ENCODE peak calls at places on chromosomes 5 and 9, in six cellular contexts. A is AG04450, T is endodermal cell, U is H1, O is fibroblast of lung, Z is PC-3. H is an unnamed sample.

GRCh38 chr5:123813251-123813650 is 301.3 kb downstream of the CSNK1G3 start:
- DNase-seq in A (no peak), T (no peak), U (no peak), O (no peak), Z (no peak), H (no peak)

GRCh38 chr5:127296321-127296720 is 5.7 kb downstream of the MEGF10 start:
- DNase-seq in A (no peak), T (no peak), U (no peak), O (peak), Z (peak), H (peak)

GRCh38 chr5:76608833-76609232 is 14.4 kb downstream of the F2RL2 start:
- DNase-seq in A (peak), T (no peak), U (no peak), O (peak), Z (no peak), H (peak)

GRCh38 chr5:16654647-16655334 is 38.0 kb upstream of the RETREG1 start:
- DNase-seq in A (no peak), T (no peak), U (no peak), O (no peak), Z (peak), H (no peak)

GRCh38 chr9:93133641-93134017 is 422 bp downstream of the NINJ1 start:
- DNase-seq in A (peak), T (peak), U (no peak), O (peak), Z (peak), H (peak)

GRCh38 chr5:51621156-51621555 is 237.9 kb downstream of the ISL1 start:
- DNase-seq in A (no peak), T (no peak), U (no peak), O (no peak), Z (peak), H (no peak)

GRCh38 chr5:74016373-74016772 is 390.4 kb downstream of the ARHGEF28 start:
- DNase-seq in A (no peak), T (peak), U (no peak), O (no peak), Z (no peak), H (no peak)

GRCh38 chr5:35230043-35230611 is at the start of gene PRLR:
- DNase-seq in A (no peak), T (peak), U (no peak), O (peak), Z (peak), H (peak)

GRCh38 chr9:124756011-124756410 is 15.1 kb downstream of the NR6A1 start:
- DNase-seq in A (no peak), T (no peak), U (no peak), O (no peak), Z (no peak), H (no peak)

GRCh38 chr5:107170620-107171019 is 500.1 kb downstream of the EFNA5 start:
- DNase-seq in A (no peak), T (no peak), U (no peak), O (no peak), Z (no peak), H (no peak)

GRCh38 chr5:58188287-58188651 is 271.6 kb downstream of the PLK2 start:
- DNase-seq in A (peak), T (no peak), U (no peak), O (peak), Z (peak), H (peak)

GRCh38 chr5:52692618-52693017 is 95.1 kb upstream of the ITGA1 start:
- DNase-seq in A (no peak), T (no peak), U (no peak), O (no peak), Z (no peak), H (peak)

GRCh38 chr5:111385970-111386831 is 126.1 kb downstream of the STARD4 start:
- DNase-seq in A (no peak), T (no peak), U (no peak), O (no peak), Z (no peak), H (no peak)

GRCh38 chr5:150303070-150303595 is 428 bp upstream of the ARSI start:
- DNase-seq in A (no peak), T (no peak), U (no peak), O (peak), Z (no peak), H (no peak)

GRCh38 chr5:151815051-151815450 is 43.3 kb downstream of the G3BP1 start:
- DNase-seq in A (no peak), T (no peak), U (no peak), O (no peak), Z (no peak), H (no peak)

GRCh38 chr5:151820903-151821302 is 49.1 kb downstream of the G3BP1 start:
- DNase-seq in A (no peak), T (no peak), U (no peak), O (no peak), Z (no peak), H (no peak)

GRCh38 chr5:151822141-151822540 is 50.4 kb downstream of the G3BP1 start:
- DNase-seq in A (no peak), T (no peak), U (no peak), O (no peak), Z (no peak), H (no peak)

GRCh38 chr5:151825445-151825844 is 53.7 kb downstream of the G3BP1 start:
- DNase-seq in A (peak), T (peak), U (peak), O (peak), Z (peak), H (peak)

GRCh38 chr5:151819830-151820229 is 48.1 kb downstream of the G3BP1 start:
- DNase-seq in A (no peak), T (no peak), U (no peak), O (no peak), Z (no peak), H (no peak)
- TF ChIP-seq CTCF in A (no peak), T (no peak), U (no peak), O (no peak), Z (no peak), H (no peak)

GRCh38 chr9:708556-709432 is 132.7 kb upstream of the DMRT1 start:
- DNase-seq in A (no peak), T (no peak), U (no peak), O (no peak), Z (no peak), H (no peak)
- H3K4me3 ChIP-seq in A (peak), T (no peak), U (no peak), O (peak), Z (peak), H (peak)

GRCh38 chr9:96440671-96441199 is 9.2 kb upstream of the HABP4 start:
- DNase-seq in A (no peak), T (no peak), U (no peak), O (no peak), Z (no peak), H (no peak)

GRCh38 chr9:96436456-96437126 is 13.4 kb upstream of the HABP4 start:
- DNase-seq in A (no peak), T (no peak), U (no peak), O (no peak), Z (no peak), H (no peak)

GRCh38 chr9:96437454-96437853 is 12.5 kb upstream of the HABP4 start:
- DNase-seq in A (no peak), T (no peak), U (no peak), O (no peak), Z (no peak), H (no peak)

GRCh38 chr9:96442491-96442890 is 7.5 kb upstream of the HABP4 start:
- DNase-seq in A (no peak), T (no peak), U (no peak), O (no peak), Z (no peak), H (no peak)

DNA sequence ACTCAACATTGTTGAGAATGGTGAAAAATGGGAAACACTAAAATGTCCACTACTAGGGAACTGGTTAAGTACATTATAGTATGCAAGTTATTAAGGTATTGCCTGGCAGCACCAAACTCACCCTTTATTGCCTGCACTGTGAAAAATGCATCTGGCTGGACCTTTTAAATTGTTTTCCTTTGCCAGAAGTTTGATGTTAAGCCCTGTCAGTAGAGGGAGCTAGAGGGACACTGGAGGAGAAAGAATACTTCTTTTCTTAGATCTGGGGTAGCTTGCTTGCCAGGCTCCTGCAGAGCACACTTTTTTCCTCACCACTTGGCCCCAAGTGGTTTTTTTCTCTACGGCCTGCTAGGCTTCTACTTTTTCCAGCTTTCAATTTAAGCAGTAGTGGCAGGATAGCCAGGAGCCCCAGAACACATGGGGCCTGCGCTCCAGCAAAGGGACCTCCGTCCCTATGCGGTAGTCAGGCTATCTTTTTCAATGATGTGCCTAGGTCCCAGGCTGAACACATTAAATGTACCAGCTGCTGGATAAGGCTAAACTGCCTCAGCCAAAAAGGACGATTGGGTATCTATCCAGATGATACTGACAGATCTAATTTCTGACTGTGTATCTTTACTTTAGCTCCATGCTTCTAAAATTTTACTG is 8.0 kb upstream of the HABP4 start:
- DNase-seq in A (no peak), T (no peak), U (no peak), O (peak), Z (peak), H (peak)
- TF ChIP-seq CTCF in A (peak), T (peak), U (peak), O (peak), Z (peak), H (peak)

DNA sequence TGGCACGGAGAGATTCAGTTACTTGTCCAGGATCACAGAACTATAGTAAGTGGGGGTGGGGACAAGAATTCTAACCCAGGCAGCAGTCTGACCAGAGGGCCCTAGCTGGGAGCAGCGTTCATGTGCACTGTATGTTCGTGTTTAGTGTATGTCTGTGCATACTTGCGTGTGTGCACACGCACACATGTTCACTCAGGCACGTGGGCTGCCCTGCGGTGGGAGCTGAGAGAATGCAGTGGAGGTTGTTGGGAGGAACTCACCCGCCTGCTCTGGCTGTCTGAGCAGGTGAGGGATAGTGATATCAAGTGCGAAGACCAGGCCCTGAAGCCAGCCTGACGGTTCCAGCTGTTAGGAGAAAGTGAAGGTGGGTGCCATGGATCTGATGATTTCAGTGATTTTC is 962 bp downstream of the DCANP1 start:
- DNase-seq in A (no peak), T (peak), U (no peak), O (no peak), Z (no peak), H (no peak)
- H3K4me3 ChIP-seq in A (no peak), T (no peak), U (no peak), O (no peak), Z (no peak), H (no peak)

GRCh38 chr9:135416771-135417290 is 62.8 kb upstream of the PPP1R26 start:
- DNase-seq in A (no peak), T (no peak), U (no peak), O (no peak), Z (no peak), H (no peak)
- TF ChIP-seq CTCF in A (no peak), T (peak), U (no peak), O (no peak), Z (no peak), H (peak)

GRCh38 chr5:63959177-63959982 is 2.9 kb downstream of the HTR1A start:
- DNase-seq in A (no peak), T (peak), U (peak), O (no peak), Z (peak), H (peak)
- H3K4me3 ChIP-seq in A (no peak), T (peak), U (peak), O (no peak), Z (no peak), H (no peak)

GRCh38 chr5:178588769-178589168 is 1.4 kb downstream of the COL23A1 start:
- DNase-seq in A (no peak), T (no peak), U (no peak), O (no peak), Z (no peak), H (no peak)

GRCh38 chr5:178589180-178590140 is 733 bp downstream of the COL23A1 start:
- DNase-seq in A (no peak), T (peak), U (no peak), O (peak), Z (no peak), H (peak)

GRCh38 chr5:178590924-178591423 is 781 bp upstream of the COL23A1 start:
- DNase-seq in A (no peak), T (no peak), U (no peak), O (peak), Z (no peak), H (no peak)

GRCh38 chr5:178587793-178588611 is 2.2 kb downstream of the COL23A1 start:
- DNase-seq in A (no peak), T (peak), U (no peak), O (no peak), Z (no peak), H (no peak)

DNA sequence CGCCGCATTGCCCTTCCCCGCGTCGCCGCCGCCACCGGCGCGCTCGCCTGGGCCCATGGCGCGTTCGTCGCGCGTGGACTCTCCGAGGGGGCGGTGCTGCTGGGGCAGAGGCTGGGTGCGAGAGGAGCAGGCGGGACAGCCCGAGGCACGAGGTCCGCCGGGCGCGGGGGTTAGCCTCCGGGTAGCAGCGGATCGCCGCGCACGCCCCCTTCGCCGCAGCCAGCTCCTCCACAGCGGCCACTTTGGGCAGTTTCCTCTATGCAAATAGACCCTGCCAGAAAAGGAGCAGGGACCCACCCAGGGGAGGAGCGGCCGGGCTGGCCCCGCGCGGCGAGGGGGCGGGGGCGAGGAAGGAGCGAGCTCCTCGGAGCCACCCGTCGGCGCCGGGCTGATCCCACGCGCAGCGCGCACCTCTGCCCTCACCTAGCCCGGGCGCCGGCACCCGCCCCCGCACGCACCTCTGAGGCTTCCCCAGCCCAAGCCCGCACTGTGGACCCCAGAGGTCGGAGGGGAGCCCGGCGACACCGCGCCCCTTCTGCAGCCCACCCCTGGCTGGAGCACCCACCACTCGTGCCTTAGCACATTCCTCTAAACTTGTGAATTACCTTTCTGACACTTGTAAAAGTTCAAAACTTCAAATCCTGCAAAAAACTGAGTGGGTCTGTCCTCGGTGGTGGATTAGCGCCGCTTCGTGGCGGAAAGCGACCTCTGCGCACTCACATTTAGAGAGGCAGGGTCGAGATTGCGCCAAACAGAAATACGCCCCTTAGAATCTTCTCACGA is at the start of gene COL23A1:
- DNase-seq in A (no peak), T (peak), U (no peak), O (peak), Z (peak), H (peak)
- TF ChIP-seq CTCF in A (peak), T (peak), U (peak), O (peak), Z (peak), H (peak)

DNA sequence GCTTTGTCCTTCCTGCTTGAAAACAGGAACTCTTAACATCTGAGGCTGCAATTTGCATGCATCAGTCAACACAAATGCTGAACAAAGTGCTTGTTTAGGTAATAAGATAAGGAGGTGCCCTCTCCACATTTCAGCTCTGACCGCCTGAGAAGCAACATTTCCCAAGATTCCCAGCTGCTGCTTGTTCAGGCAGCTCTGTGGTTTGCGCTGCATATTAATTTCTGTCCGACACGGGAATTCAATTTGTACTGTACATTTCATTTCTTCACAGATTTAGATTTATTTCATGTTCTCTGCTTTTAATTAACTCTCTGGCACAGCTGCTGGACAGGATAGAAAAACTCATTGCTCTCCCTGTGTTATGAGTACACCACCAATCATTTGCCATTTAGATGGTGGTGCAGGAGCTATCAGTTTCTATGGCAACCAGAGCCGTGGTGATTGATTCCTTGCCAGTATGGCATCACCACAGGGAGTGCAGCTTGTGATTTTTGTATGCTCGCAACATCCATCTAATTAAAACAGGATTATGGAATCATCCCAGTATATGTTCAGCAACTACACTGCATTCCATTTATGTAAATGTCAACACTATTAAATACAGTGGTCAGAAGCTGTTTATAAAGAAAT is 558.6 kb downstream of the DMRTA1 start:
- DNase-seq in A (no peak), T (peak), U (no peak), O (no peak), Z (no peak), H (no peak)
- H3K4me3 ChIP-seq in A (no peak), T (no peak), U (no peak), O (no peak), Z (no peak), H (no peak)

GRCh38 chr9:70577671-70578070 is 163.2 kb upstream of the KLF9 start:
- DNase-seq in A (no peak), T (no peak), U (no peak), O (no peak), Z (no peak), H (no peak)

GRCh38 chr9:70576121-70576520 is 161.7 kb upstream of the KLF9 start:
- DNase-seq in A (no peak), T (no peak), U (no peak), O (no peak), Z (no peak), H (no peak)

GRCh38 chr9:70579686-70580085 is 165.2 kb upstream of the KLF9 start:
- DNase-seq in A (no peak), T (no peak), U (no peak), O (no peak), Z (no peak), H (no peak)

GRCh38 chr9:70580593-70581195 is 166.2 kb upstream of the KLF9 start:
- DNase-seq in A (no peak), T (no peak), U (no peak), O (no peak), Z (no peak), H (no peak)

GRCh38 chr9:70578720-70579119 is 164.3 kb upstream of the KLF9 start:
- DNase-seq in A (no peak), T (peak), U (no peak), O (no peak), Z (no peak), H (no peak)
- TF ChIP-seq CTCF in A (no peak), T (peak), U (peak), O (no peak), Z (peak), H (no peak)

H was measured in fibroblast of villous mesenchyme.